ENCODE peak calls at places on chromosomes 1 and 21, in nine cellular contexts. H is OCI-LY7, O is A549, F is astrocyte, K is lower leg skin, U is epithelial cell of esophagus, A is choroid plexus epithelial cell, C is fibroblast of lung, M is tibial artery. P is an unnamed sample.

GRCh38 chr1:19704247-19705113 is 39.8 kb downstream of the HTR6 start:
- DNase-seq in A (peak), F (peak), H (peak), C (peak), K (peak), M (peak), O (peak), U (peak), P (peak)

GRCh38 chr1:15492572-15492971 is 16.7 kb downstream of the CELA2B start:
- DNase-seq in O (no peak), M (no peak), F (no peak), U (no peak), K (no peak), A (no peak), C (no peak), H (no peak), P (no peak)

GRCh38 chr1:22761821-22762220 is 51.2 kb downstream of the EPHB2 start:
- DNase-seq in O (no peak), A (no peak), K (no peak), H (no peak), M (no peak), U (no peak), F (no peak), C (no peak), P (no peak)

GRCh38 chr1:165686121-165686970 is 12.0 kb downstream of the ALDH9A1 start:
- DNase-seq in C (no peak), M (no peak), O (no peak), K (no peak), F (no peak), H (peak), A (no peak), U (no peak), P (no peak)

GRCh38 chr1:44089371-44090070 is 29.1 kb upstream of the KLF17 start:
- DNase-seq in F (no peak), A (peak), U (peak), C (no peak), M (no peak), K (no peak), H (no peak), O (no peak), P (no peak)

GRCh38 chr1:235327559-235328270 is at the start of gene ARID4B:
- DNase-seq in U (no peak), A (no peak), O (no peak), C (no peak), M (no peak), H (no peak), K (peak), F (no peak), P (no peak)

GRCh38 chr1:22662318-22662717 is 9.3 kb downstream of the C1QB start:
- DNase-seq in C (no peak), A (peak), H (peak), F (no peak), K (no peak), O (peak), M (no peak), U (no peak), P (no peak)

GRCh38 chr1:36257375-36257767 is 33.1 kb downstream of the THRAP3 start:
- DNase-seq in F (no peak), H (no peak), O (no peak), A (no peak), C (no peak), U (peak), M (no peak), K (peak), P (peak)

GRCh38 chr1:47262787-47263413 is 30.9 kb upstream of the TAL1 start:
- DNase-seq in F (no peak), A (peak), H (peak), M (no peak), K (no peak), C (peak), O (peak), U (peak), P (peak)

GRCh38 chr1:183572721-183573120 is 17.5 kb downstream of the NCF2 start:
- DNase-seq in H (no peak), F (no peak), K (no peak), U (no peak), M (no peak), C (no peak), A (no peak), O (no peak), P (no peak)

GRCh38 chr1:86933051-86933450 is 18.6 kb downstream of the HS2ST1 start:
- DNase-seq in A (no peak), K (no peak), O (no peak), H (no peak), U (no peak), C (no peak), F (no peak), M (no peak), P (no peak)

GRCh38 chr1:206672844-206673758 is 11.6 kb upstream of the MAPKAPK2 start:
- DNase-seq in K (no peak), O (no peak), F (peak), U (no peak), H (peak), M (no peak), A (peak), C (peak), P (peak)

GRCh38 chr1:4054957-4055676 is 155.0 kb upstream of the C1orf174 start:
- DNase-seq in K (peak), A (no peak), H (no peak), C (no peak), M (peak), F (no peak), U (no peak), O (no peak), P (no peak)

GRCh38 chr1:107724648-107725047 is 240.3 kb downstream of the VAV3 start:
- DNase-seq in H (no peak), A (peak), M (no peak), O (no peak), F (peak), K (no peak), U (peak), C (no peak), P (peak)

GRCh38 chr1:34824817-34825454 is 32.1 kb downstream of the GJA4 start:
- DNase-seq in U (peak), O (no peak), F (no peak), A (no peak), C (no peak), H (no peak), K (no peak), M (no peak), P (no peak)

GRCh38 chr1:10765734-10766478 is 30.5 kb downstream of the CASZ1 start:
- DNase-seq in U (peak), K (no peak), C (no peak), H (no peak), O (no peak), A (no peak), F (no peak), M (no peak), P (no peak)

GRCh38 chr1:241118049-241118448 is 239.0 kb downstream of the RGS7 start:
- DNase-seq in H (no peak), O (no peak), U (no peak), M (no peak), C (no peak), K (no peak), F (peak), A (no peak), P (no peak)
- TF ChIP-seq CTCF in H (no peak), O (no peak), U (no peak), M (no peak), C (no peak), K (no peak), F (no peak), A (no peak), P (no peak)

GRCh38 chr1:24505816-24506215 is 3.2 kb downstream of the RCAN3 start:
- DNase-seq in U (no peak), A (no peak), H (no peak), O (no peak), M (no peak), F (no peak), C (no peak), K (peak), P (no peak)

GRCh38 chr1:24503870-24504523 is 1.4 kb downstream of the RCAN3 start:
- DNase-seq in M (no peak), H (no peak), U (no peak), F (no peak), K (peak), O (no peak), A (no peak), C (no peak), P (no peak)

GRCh38 chr1:24503003-24503751 is 541 bp downstream of the RCAN3 start:
- DNase-seq in F (no peak), A (no peak), K (peak), U (peak), M (no peak), H (no peak), O (peak), C (no peak), P (no peak)

GRCh38 chr1:24502168-24503002 is at the start of gene RCAN3:
- DNase-seq in U (peak), O (peak), A (peak), H (peak), K (peak), M (peak), F (peak), C (peak), P (peak)

DNA sequence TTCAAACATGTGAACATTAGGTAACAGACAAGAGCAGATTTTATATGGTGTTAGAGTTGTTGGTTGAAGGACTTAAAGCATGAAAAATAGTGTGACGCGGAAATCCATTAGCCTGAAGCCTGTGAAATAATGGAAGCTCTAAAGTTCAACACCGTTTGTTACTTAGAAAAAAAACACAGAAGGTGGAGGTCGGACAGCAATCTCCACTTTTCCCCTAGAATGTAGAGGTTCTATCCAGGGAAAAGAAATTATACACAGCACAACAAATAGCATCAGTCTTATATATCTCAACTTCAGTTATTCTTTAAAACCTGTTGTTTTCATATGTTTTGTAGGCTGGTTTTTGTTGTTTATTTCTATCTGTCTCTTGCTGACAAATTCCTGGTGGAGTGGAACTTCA is 1.9 kb downstream of the RCAN3 start:
- DNase-seq in U (no peak), H (no peak), M (no peak), F (no peak), K (no peak), O (no peak), A (no peak), C (no peak), P (no peak)
- H3K4me3 ChIP-seq in U (no peak), H (peak), M (no peak), F (no peak), K (no peak), O (no peak), A (no peak), C (no peak), P (no peak)

GRCh38 chr1:7198664-7199063 is 413.4 kb downstream of the CAMTA1 start:
- DNase-seq in M (no peak), U (no peak), O (no peak), F (no peak), H (no peak), A (no peak), C (no peak), K (no peak), P (no peak)
- TF ChIP-seq CTCF in M (no peak), U (no peak), O (no peak), F (no peak), H (no peak), A (no peak), C (no peak), K (no peak), P (no peak)

DNA sequence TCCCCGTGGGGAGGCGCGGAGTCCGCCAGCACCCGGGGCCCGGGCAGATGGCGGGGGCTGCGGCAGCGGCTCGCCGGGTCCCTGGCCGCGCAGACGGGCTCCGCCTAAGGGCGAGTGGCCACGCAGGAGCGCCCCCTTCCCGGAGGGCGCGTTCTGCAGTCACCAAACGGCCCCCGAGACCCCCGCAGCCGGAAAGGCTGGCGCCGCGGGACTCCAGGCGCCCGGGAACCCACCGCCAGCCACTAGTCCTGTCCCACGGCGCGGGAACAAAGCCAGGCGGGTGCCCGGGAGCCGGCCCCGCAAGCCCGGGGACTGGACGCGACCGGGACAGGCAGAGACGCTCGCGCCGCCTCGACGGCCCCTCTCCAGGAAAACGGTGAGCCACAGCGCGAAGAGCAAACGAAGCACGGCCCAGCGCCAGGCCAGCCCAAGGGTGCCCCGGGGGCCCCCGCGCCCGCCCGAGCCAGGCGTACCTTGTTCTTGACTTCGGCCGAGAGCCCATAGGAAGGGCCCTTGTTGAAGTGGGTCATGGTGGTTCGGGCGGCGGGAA is 470 bp downstream of the CNN3 start:
- DNase-seq in A (peak), U (peak), H (no peak), C (peak), K (peak), O (peak), M (peak), F (no peak), P (peak)
- H3K4me3 ChIP-seq in A (peak), U (peak), H (no peak), C (peak), K (peak), O (peak), M (peak), F (peak), P (peak)

GRCh38 chr21:42500225-42500624 is 4.2 kb upstream of the RSPH1 start:
- DNase-seq in H (no peak), F (no peak), M (no peak), K (no peak), A (no peak), O (no peak), C (no peak), U (no peak), P (no peak)
- TF ChIP-seq CTCF in H (no peak), F (no peak), M (no peak), K (no peak), A (no peak), O (no peak), C (no peak), U (no peak), P (no peak)

DNA sequence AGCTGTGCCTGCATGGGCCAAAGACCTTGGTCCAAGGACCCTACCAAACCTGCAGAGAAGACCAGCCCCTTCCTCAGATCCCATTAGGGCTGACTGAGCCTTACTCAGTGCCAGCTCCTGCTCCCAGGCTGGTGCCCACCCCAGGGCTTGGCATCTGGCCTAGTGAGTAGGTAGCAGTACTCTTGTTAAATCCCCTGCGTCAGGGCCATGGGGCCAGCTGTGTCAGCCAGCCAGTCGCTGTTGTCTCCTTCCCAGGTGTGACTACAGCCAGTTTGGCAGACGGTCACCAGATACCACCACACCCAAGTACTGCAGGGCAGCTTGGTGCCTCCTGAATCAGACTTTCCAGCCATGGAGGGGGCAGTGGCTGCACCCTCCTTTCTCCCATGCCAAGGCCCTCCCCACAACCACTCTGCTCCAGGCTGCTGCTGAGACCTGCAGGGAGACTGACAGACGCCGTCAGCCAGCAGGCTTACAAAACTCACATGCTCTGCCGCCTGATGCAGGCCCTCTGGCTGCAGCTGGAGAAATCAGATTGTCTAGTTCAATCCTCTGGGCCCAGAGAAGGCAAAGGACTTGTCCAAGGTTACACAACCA is 3.0 kb downstream of the TENT5B start:
- DNase-seq in F (no peak), M (no peak), H (no peak), A (no peak), U (peak), C (no peak), K (no peak), O (peak), P (no peak)
- H3K4me3 ChIP-seq in F (no peak), M (peak), H (no peak), A (no peak), U (peak), C (no peak), K (no peak), O (no peak), P (no peak)

GRCh38 chr1:52414942-52415341 is 10.5 kb downstream of the PRPF38A start:
- DNase-seq in H (no peak), C (no peak), O (no peak), A (no peak), M (no peak), F (no peak), K (no peak), U (no peak), P (no peak)

GRCh38 chr1:52416811-52417210 is 12.4 kb downstream of the PRPF38A start:
- DNase-seq in H (no peak), M (no peak), C (no peak), F (no peak), A (no peak), O (no peak), U (no peak), K (no peak), P (no peak)

DNA sequence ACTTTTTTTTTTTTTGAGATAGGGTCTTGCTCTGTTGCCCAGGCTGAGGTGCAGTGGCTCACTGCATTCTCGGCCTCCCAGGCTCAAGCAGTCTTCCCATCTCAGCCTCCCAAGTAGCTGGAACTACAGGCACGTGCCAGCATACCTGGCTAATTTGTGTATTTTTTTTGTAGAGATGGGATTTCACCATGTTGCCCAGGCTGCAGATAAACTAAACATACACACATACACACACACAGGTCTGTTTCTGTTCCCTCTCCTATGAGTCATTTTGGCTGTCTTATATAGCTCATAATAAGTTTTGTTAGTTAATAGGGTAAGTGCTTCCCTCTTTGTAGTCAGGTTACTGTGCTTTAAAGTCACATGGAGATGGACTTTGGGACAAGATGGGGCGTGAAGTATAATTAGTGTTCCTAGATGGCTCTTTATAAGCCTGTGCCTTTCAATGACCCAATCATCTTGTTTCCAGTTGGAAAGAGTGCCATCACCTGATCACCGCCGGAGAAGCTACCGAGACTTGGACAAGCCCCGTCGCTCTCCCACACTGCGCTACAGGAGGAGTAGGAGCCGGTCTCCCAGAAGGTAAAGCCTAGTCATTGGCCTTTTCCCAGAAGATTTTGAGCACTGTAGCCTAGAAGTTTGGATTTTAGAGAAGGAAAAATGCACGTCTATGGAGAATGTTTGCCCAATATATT is 9.2 kb downstream of the PRPF38A start:
- DNase-seq in F (no peak), A (no peak), H (no peak), K (no peak), C (peak), U (peak), M (no peak), O (no peak), P (no peak)
- TF ChIP-seq CTCF in F (no peak), A (no peak), H (no peak), K (no peak), C (no peak), U (no peak), M (no peak), O (no peak), P (no peak)

P was measured in AG10803.